ENCODE peak calls at places on chromosomes 6 and 20, in six cellular contexts. S is ovary; Z is tibial artery; R is SJSA1; B is K562; W is CD8-positive, alpha-beta T cell. C is an unnamed sample.

GRCh38 chr6:135202821-135203220 is 21.7 kb downstream of the MYB start:
- DNase-seq in S (no peak), Z (no peak), R (no peak), B (no peak), W (no peak), C (no peak)

GRCh38 chr6:112931835-112932234 is 584.7 kb downstream of the RFPL4B start:
- DNase-seq in S (no peak), Z (no peak), R (no peak), B (no peak), W (no peak), C (no peak)

GRCh38 chr20:51802170-51802745 is at the start of gene SALL4:
- DNase-seq in S (no peak), Z (no peak), R (no peak), B (no peak), W (no peak), C (no peak)

GRCh38 chr6:11918021-11918738 is 93.9 kb upstream of the HIVEP1 start:
- DNase-seq in S (no peak), Z (no peak), R (peak; percentile 48), B (peak; percentile 82), W (no peak), C (no peak)

GRCh38 chr6:32313964-32314363 is 57.7 kb downstream of the TSBP1 start:
- DNase-seq in S (no peak), Z (no peak), R (no peak), B (no peak), W (no peak), C (no peak)

GRCh38 chr20:39897058-39897457 is 792.0 kb downstream of the MAFB start:
- DNase-seq in S (no peak), Z (no peak), R (peak; percentile 93), B (no peak), W (no peak), C (no peak)

GRCh38 chr6:44381739-44382138 is 5.8 kb upstream of the CDC5L start:
- DNase-seq in S (no peak), Z (no peak), R (no peak), B (no peak), W (no peak), C (peak; percentile 48)

GRCh38 chr6:84524636-84525035 is 239.8 kb downstream of the TBX18 start:
- DNase-seq in S (no peak), Z (no peak), R (no peak), B (no peak), W (no peak), C (no peak)

GRCh38 chr6:13886949-13887348 is 37.8 kb upstream of the RNF182 start:
- DNase-seq in S (no peak), Z (no peak), R (no peak), B (no peak), W (no peak), C (no peak)

DNA sequence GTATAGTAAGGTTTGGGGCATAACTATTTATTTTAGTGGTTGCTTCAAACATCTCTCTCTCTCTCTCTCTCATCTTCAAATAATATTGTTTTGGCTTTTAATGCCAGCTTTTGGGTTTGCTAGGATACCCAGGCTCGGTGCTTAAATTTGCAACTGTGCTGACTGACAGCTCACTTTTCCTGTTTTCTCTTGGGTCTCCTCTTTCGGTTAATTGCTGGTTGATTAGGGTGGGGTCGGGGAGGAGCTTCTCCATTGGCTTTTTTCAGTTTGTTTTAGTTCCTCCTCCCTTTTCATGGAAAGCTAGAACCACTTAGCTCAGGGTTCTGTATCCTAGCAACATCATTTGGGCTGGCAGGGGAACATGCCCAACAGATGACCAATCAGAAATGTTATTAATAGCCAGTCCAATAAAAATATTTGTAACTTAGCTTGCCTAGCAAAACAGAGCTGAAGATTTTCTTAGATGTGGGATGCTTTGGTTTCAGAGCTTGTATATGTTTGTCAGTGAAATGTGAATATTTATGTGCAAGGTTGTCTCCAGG is 11.3 kb downstream of the TFAP2B start:
- DNase-seq in S (no peak), Z (no peak), R (no peak), B (no peak), W (no peak), C (no peak)
- H3K27ac ChIP-seq in S (no peak overlapping the region), Z (no peak overlapping the region), R (no peak overlapping the region), B (no peak overlapping the region), W (no peak overlapping the region), C (no peak overlapping the region)

DNA sequence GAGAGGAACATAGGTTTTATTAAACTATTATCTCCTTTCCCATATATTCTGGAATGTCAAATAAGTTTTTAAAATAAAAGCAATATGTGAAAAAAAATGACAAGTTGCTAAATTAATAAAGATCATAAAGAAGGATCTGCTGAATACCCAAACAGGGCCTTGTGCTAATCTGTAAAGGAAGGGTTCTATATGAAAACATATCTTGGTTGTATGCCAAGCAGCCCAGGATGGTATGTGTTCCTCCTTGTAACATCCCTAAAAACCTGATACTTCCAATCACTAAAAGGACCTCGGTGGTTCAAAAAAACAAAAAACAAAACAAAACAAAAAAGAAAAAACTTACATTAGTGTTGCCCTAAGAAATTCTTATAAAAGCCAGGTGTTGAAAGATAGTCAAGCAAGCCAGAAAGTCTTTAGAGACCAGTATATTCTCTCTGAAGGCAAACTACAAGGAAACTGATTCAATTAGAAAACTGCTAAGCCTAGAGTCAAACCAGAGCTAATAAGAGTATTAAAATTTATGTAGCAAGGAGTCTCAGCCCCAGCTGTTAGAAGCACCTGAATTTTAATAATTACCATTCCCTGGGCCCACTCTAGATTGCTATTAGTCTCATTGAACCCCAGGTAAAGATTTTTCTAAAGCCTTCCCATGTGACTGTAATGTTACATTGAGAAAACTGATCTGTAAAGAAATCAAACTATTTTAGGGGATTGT is 95.4 kb upstream of the BTN3A2 start:
- DNase-seq in S (no peak), Z (no peak), R (peak; percentile 54), B (no peak), W (no peak), C (no peak)
- H3K4me3 ChIP-seq in S (no peak overlapping the region), Z (no peak overlapping the region), R (peak overlapping the region; percentile 52), B (no peak overlapping the region), W (no peak overlapping the region), C (no peak overlapping the region)

DNA sequence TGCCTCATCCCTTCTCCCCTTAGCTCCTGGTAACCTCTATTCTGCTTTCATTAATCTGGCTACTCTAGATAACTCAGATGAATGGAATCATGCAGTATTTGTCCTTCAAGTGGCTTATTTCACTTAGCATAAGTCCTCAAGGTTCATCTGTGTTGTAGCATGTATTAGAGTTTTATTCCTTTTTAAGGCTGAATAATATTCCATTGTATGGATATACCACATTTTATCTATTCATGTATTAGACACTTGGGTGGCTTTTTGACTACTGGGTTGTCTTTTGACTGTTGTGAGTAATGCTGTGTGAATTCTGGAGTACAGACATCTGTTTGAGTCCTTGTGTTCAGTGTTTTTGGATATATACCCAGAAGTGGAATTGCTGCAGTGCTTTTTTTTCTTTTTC is 58.4 kb downstream of the PHF20 start:
- DNase-seq in S (no peak), Z (no peak), R (no peak), B (no peak), W (no peak), C (no peak)
- H3K27ac ChIP-seq in S (no peak overlapping the region), Z (no peak overlapping the region), R (no peak overlapping the region), B (no peak overlapping the region), W (no peak overlapping the region), C (no peak overlapping the region)

GRCh38 chr6:51743999-51744398 is 343.4 kb downstream of the PKHD1 start:
- DNase-seq in S (no peak), Z (no peak), R (no peak), B (no peak), W (no peak), C (no peak)
- H3K4me3 ChIP-seq in S (no peak overlapping the region), Z (no peak overlapping the region), R (no peak overlapping the region), B (no peak overlapping the region), W (no peak overlapping the region), C (no peak overlapping the region)

DNA sequence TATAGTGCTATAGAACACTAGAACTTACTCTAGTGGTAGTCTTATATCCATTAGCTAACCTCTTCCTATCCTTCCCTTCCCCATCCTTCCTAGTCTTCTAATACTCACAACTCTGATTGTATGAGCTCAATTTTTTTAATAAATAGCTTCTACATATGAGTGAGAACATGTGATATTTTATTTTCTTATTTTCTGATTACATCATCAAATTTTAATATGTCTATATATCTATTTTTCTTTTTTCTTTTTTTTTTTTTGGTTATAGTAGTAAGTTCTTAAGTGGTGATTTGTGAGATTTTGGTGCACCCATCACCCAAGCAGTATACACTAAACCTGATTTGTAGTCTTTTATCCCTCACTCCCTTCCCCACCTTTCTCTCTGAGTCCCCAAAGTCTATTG is 112.5 kb downstream of the JAG1 start:
- DNase-seq in S (no peak), Z (no peak), R (no peak), B (no peak), W (no peak), C (no peak)
- H3K27ac ChIP-seq in S (no peak overlapping the region), Z (no peak overlapping the region), R (no peak overlapping the region), B (no peak overlapping the region), W (no peak overlapping the region), C (no peak overlapping the region)

GRCh38 chr20:50512323-50512722 is 2.1 kb downstream of the PTPN1 start:
- DNase-seq in S (no peak), Z (no peak), R (no peak), B (no peak), W (no peak), C (no peak)
- H3K4me3 ChIP-seq in S (peak overlapping the region; percentile 3), Z (peak overlapping the region; percentile 91), R (no peak overlapping the region), B (peak overlapping the region; percentile 64), W (no peak overlapping the region), C (no peak overlapping the region)

DNA sequence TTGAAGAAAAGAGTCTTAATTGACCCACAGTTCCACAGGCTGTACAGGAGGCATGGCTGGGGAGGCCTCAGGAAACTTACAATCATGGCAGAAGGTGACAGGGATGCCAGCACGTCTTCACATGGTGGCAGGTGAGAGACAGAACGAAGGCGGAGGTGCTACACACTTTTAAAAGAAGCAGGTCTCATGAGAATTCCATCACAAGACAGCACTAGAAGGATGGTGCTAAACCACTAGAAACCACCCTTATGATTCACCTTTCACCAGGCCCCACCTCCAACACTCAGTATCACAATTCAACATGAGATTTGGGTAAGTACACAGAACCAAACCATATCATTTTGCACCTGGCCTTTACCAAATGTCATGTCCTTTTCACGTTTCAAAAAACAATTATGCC is 20.9 kb downstream of the TAGAP start:
- DNase-seq in S (no peak), Z (no peak), R (no peak), B (no peak), W (no peak), C (no peak)
- H3K27ac ChIP-seq in S (no peak overlapping the region), Z (no peak overlapping the region), R (no peak overlapping the region), B (no peak overlapping the region), W (no peak overlapping the region), C (no peak overlapping the region)